ENCODE peak calls at places on chromosome X, in five cellular contexts. B is cardiac fibroblast, U is stomach, Q is kidney epithelial cell, L is brain microvascular endothelial cell. H is an unnamed sample.

GRCh38 chrX:30488092-30488491 is 89.5 kb downstream of the TASL start:
- DNase-seq in B (peak), U (no peak), Q (no peak), L (no peak), H (peak)

GRCh38 chrX:63585936-63586335 is 199.1 kb downstream of the ARHGEF9 start:
- DNase-seq in B (no peak), U (no peak), Q (no peak), L (no peak), H (no peak)

GRCh38 chrX:13029341-13029740 is 15.1 kb downstream of the FAM9C start:
- DNase-seq in B (peak), U (peak), Q (no peak), L (peak), H (peak)

GRCh38 chrX:14865201-14865600 is 7.7 kb downstream of the FANCB start:
- DNase-seq in B (peak), U (no peak), Q (no peak), L (no peak), H (peak)

GRCh38 chrX:71619193-71619592 is 882 bp upstream of the CXCR3 start:
- DNase-seq in B (no peak), U (no peak), Q (no peak), L (no peak), H (no peak)

GRCh38 chrX:152900937-152901445 is 3.1 kb downstream of the ZNF185 start:
- DNase-seq in B (no peak), U (no peak), Q (no peak), L (no peak), H (no peak)

GRCh38 chrX:536616-537015 is 94.0 kb upstream of the SHOX start:
- DNase-seq in B (no peak), U (no peak), Q (no peak), L (no peak), H (no peak)

GRCh38 chrX:11059923-11060322 is 51.2 kb upstream of the HCCS start:
- DNase-seq in B (no peak), U (no peak), Q (no peak), L (peak), H (no peak)

GRCh38 chrX:120450163-120450562 is 18.9 kb downstream of the LAMP2 start:
- DNase-seq in B (no peak), U (no peak), Q (no peak), L (no peak), H (no peak)

GRCh38 chrX:49278081-49278480 is 8.5 kb downstream of the PPP1R3F start:
- DNase-seq in B (no peak), U (no peak), Q (no peak), L (no peak), H (no peak)

GRCh38 chrX:49273181-49273727 is 3.7 kb downstream of the PPP1R3F start:
- DNase-seq in B (no peak), U (no peak), Q (no peak), L (no peak), H (no peak)

GRCh38 chrX:49276207-49276606 is 6.6 kb downstream of the PPP1R3F start:
- DNase-seq in B (no peak), U (no peak), Q (no peak), L (no peak), H (no peak)

GRCh38 chrX:49276671-49277519 is 7.3 kb downstream of the PPP1R3F start:
- DNase-seq in B (peak), U (peak), Q (no peak), L (no peak), H (no peak)

DNA sequence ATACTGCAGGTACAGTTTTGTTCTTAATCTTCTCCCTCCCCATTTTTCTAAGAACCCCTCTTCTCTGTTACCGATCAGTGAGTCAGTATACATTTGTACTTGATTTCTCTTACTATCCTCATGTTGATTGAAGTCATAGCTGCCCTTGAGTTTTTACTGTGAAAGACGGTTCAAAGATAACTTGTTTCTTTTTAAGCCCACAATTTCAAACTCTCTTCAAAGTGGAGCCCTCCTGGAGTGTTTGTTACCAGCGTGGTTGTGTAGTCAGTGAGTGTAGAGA is 7.9 kb downstream of the PPP1R3F start:
- DNase-seq in B (no peak), U (no peak), Q (no peak), L (no peak), H (no peak)
- H3K4me3 ChIP-seq in B (no peak), U (no peak), Q (no peak), L (no peak), H (no peak)

GRCh38 chrX:28177202-28177601 is 196.0 kb upstream of the DCAF8L1 start:
- DNase-seq in B (peak), U (no peak), Q (no peak), L (no peak), H (no peak)
- TF ChIP-seq CTCF in B (peak), U (no peak), Q (peak), L (peak), H (peak)

DNA sequence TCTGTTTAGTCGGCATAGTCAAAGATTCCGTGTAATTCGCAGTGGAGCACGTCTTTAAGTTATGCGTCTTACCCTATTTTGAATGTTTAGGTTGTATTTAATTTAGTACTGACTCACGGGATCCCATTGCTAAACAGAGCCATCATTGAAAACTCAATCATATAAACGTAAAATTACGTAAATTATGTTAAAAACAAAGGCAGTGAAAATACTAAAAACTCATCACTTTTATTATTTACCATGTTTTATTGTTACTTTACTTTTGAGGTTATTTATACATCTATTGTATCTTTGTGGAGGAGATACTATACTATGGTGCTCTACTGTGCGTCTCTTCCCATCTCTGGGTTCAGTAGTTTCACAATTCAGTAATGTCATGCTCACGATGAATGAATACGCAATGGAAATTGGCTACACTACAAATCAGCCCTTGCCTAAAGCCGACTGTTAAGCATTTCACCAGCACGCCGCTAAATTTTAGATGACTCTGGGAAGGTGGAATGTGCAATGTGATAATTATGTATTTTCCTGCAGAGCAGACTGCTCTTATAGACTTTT is 944 bp downstream of the FUNDC2 start:
- DNase-seq in B (peak), U (no peak), Q (no peak), L (peak), H (peak)
- H3K4me3 ChIP-seq in B (peak), U (peak), Q (peak), L (peak), H (peak)

DNA sequence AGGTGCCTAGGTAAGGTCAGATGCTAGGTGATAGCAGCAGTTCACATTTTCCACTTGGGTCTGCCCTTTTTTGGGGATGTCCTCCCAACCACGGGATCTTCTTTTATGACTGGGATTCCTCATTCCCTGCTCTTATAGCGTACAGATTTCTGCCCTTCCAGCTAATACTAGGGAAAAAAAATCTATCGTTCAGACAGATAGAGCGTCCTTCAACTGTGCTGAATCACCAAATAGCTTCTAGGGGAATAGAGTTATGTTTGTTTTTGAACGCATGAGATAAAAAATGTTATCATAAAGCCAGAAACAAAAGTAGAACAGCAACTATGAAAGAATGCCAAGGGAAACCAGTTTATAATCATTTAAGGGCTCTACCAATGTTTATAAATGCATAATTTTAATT is 13.0 kb downstream of the RAP2C start:
- DNase-seq in B (peak), U (no peak), Q (no peak), L (no peak), H (peak)
- TF ChIP-seq CTCF in B (no peak), U (no peak), Q (no peak), L (no peak), H (no peak)

GRCh38 chrX:118975831-118976598 is 1.6 kb downstream of the LONRF3 start:
- DNase-seq in B (peak), U (peak), Q (no peak), L (no peak), H (peak)

GRCh38 chrX:118973389-118974087 is 880 bp upstream of the LONRF3 start:
- DNase-seq in B (no peak), U (no peak), Q (no peak), L (no peak), H (no peak)

GRCh38 chrX:118976599-118977340 is 2.4 kb downstream of the LONRF3 start:
- DNase-seq in B (peak), U (peak), Q (no peak), L (no peak), H (no peak)

GRCh38 chrX:118974908-118975671 is 672 bp downstream of the LONRF3 start:
- DNase-seq in B (peak), U (peak), Q (no peak), L (no peak), H (peak)

GRCh38 chrX:118974088-118974907 is at the start of gene LONRF3:
- DNase-seq in B (peak), U (peak), Q (no peak), L (peak), H (peak)
- H3K4me3 ChIP-seq in B (peak), U (peak), Q (peak), L (peak), H (peak)

GRCh38 chrX:19595036-19595435 is 79.7 kb upstream of the MAP3K15 start:
- DNase-seq in B (peak), U (no peak), Q (no peak), L (no peak), H (peak)

GRCh38 chrX:19585370-19586082 is 70.2 kb upstream of the MAP3K15 start:
- DNase-seq in B (no peak), U (no peak), Q (no peak), L (no peak), H (no peak)

GRCh38 chrX:19593684-19594083 is 78.4 kb upstream of the MAP3K15 start:
- DNase-seq in B (peak), U (no peak), Q (peak), L (peak), H (peak)

GRCh38 chrX:19592952-19593351 is 77.6 kb upstream of the MAP3K15 start:
- DNase-seq in B (no peak), U (no peak), Q (no peak), L (no peak), H (no peak)

GRCh38 chrX:19589105-19589504 is 73.8 kb upstream of the MAP3K15 start:
- DNase-seq in B (no peak), U (no peak), Q (no peak), L (no peak), H (no peak)
- TF ChIP-seq CTCF in B (no peak), U (no peak), Q (no peak), L (no peak), H (no peak)

GRCh38 chrX:79080131-79080530 is 64.4 kb upstream of the GPR174 start:
- DNase-seq in B (peak), U (no peak), Q (no peak), L (peak), H (peak)
- H3K4me3 ChIP-seq in B (no peak), U (no peak), Q (no peak), L (no peak), H (no peak)

DNA sequence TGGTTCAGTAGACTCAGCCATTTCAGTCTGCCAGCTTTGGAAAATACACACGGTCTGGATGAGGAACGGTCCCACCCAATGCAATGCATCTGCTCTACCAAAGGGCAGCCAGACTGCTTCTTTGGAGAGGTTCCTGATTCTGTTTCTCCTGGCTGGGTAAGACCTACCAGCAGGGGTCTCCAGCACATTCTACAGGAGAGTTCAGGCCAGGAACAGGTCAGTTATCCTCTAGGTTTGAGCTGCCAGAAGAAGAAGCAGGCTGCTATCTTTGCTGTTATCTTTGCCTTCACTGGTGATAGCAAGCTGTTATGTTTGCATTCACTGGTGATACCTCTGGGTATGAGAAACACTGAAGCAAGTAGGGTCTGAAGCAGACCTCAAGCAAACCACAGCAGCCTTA is 45.5 kb upstream of the PBDC1 start:
- DNase-seq in B (no peak), U (no peak), Q (no peak), L (no peak), H (no peak)
- TF ChIP-seq CTCF in B (no peak), U (no peak), Q (no peak), L (no peak), H (no peak)

GRCh38 chrX:104136241-104137019 is 20.4 kb downstream of the SLC25A53 start:
- DNase-seq in B (peak), U (peak), Q (peak), L (peak), H (peak)
- H3K4me3 ChIP-seq in B (peak), U (peak), Q (peak), L (peak), H (peak)